ENCODE peak calls at places on chromosomes 13 and 19, in eight cellular contexts. T, W, H, M, P, Y, X and Z are unnamed samples.

GRCh38 chr13:44474122-44474910 is 100.7 kb downstream of the SERP2 start:
- DNase-seq in W (no peak), M (no peak), P (peak), Y (peak), H (no peak), T (no peak), X (no peak), Z (no peak)

GRCh38 chr13:78183737-78184136 is 265.1 kb upstream of the EDNRB start:
- DNase-seq in X (no peak), W (no peak), Y (no peak), P (peak), M (no peak), T (no peak), H (no peak), Z (no peak)

GRCh38 chr19:14368011-14368513 is 13.2 kb upstream of the ADGRE5 start:
- DNase-seq in W (no peak), M (no peak), T (no peak), X (no peak), H (no peak), Y (no peak), P (peak), Z (peak)

GRCh38 chr13:65057986-65058385 is 2172.2 kb downstream of the PCDH9 start:
- DNase-seq in X (no peak), T (no peak), Y (no peak), H (no peak), P (peak), W (no peak), M (no peak), Z (no peak)

GRCh38 chr19:48183356-48183755 is 12.9 kb downstream of the ZSWIM9 start:
- DNase-seq in T (no peak), M (no peak), W (no peak), P (no peak), H (no peak), X (no peak), Y (no peak), Z (no peak)

GRCh38 chr19:46624958-46625661 is at the start of gene PTGIR:
- DNase-seq in Y (no peak), X (no peak), T (no peak), P (peak), M (peak), W (no peak), H (no peak), Z (peak)

GRCh38 chr13:38514575-38514974 is 164.9 kb downstream of the UFM1 start:
- DNase-seq in M (no peak), P (no peak), W (no peak), X (no peak), T (no peak), H (no peak), Y (no peak), Z (no peak)

GRCh38 chr19:610801-611505 is 21.3 kb downstream of the HCN2 start:
- DNase-seq in T (peak), Y (peak), M (peak), P (peak), W (peak), X (no peak), H (no peak), Z (peak)

GRCh38 chr19:44912854-44913253 is 1.6 kb upstream of the APOC1 start:
- DNase-seq in W (peak), T (peak), X (no peak), M (no peak), Y (no peak), H (peak), P (peak), Z (no peak)

DNA sequence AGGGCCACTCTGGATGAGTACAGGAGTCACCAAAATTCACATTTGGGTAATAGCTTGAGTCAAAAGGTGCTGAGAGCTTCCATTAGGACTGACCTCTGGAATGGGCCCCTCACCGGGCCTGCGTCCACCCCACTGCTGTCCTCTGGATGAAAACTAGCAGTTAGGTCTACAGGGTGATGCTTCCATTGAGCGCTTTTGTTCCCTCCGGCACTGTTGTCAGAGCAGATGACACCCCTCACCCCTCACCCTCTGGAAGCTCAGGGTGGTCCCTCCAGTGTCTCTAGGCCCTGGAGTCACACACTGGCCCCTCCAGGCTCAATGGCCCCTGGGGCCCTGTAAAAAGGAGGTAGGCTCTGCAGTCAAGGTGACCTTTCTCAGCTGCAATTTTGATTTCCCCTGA is 187.8 kb upstream of the GPR12 start:
- DNase-seq in T (peak), Y (no peak), X (no peak), P (no peak), M (no peak), H (no peak), W (no peak), Z (no peak)
- TF ChIP-seq CTCF in T (no peak), Y (no peak), X (no peak), P (no peak), M (no peak), H (no peak), W (no peak), Z (no peak)

GRCh38 chr13:106786006-106786579 is 218.2 kb upstream of the ARGLU1 start:
- DNase-seq in T (no peak), H (no peak), W (no peak), X (no peak), M (no peak), P (no peak), Y (no peak), Z (no peak)
- TF ChIP-seq CTCF in T (no peak), H (no peak), W (no peak), X (no peak), M (no peak), P (no peak), Y (no peak), Z (no peak)

GRCh38 chr19:52665047-52665446 is 26.9 kb upstream of the ZNF83 start:
- DNase-seq in Y (no peak), T (no peak), H (no peak), W (no peak), M (no peak), P (no peak), X (no peak), Z (no peak)

GRCh38 chr19:52664461-52664860 is 26.3 kb upstream of the ZNF83 start:
- DNase-seq in X (no peak), T (no peak), M (peak), H (no peak), Y (no peak), W (no peak), P (no peak), Z (no peak)

GRCh38 chr19:52662631-52663030 is 24.5 kb upstream of the ZNF83 start:
- DNase-seq in T (no peak), M (no peak), Y (no peak), X (no peak), H (no peak), W (no peak), P (no peak), Z (no peak)

GRCh38 chr19:52667972-52668371 is 29.8 kb upstream of the ZNF83 start:
- DNase-seq in Y (no peak), W (no peak), M (no peak), H (no peak), X (no peak), P (no peak), T (no peak), Z (no peak)

GRCh38 chr19:52665529-52665928 is 27.4 kb upstream of the ZNF83 start:
- DNase-seq in W (no peak), M (no peak), H (no peak), T (no peak), Y (no peak), X (no peak), P (no peak), Z (no peak)
- TF ChIP-seq CTCF in W (no peak), M (no peak), H (no peak), T (no peak), Y (no peak), X (no peak), P (no peak), Z (no peak)

DNA sequence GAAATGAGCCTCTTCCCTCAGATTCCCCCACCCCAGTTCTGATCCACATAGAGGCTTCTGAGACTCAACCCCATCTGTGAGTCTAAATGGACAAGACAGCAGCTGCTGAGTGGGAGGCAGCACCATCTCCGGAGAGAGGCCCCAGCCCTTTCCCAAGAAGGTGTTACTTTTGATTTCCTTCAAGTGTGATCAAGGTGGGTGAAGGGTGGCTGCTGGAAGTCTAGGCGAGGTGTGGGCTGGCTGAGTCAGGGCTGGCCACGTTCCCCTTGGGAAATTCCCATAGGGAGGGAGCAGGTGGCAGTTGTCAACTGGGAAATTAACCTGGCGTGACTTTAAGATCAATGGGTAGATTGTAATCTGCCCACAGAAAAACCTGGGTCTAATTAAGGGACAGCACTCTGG is 148.0 kb downstream of the FOXO1 start:
- DNase-seq in M (no peak), W (no peak), P (no peak), H (no peak), X (no peak), Y (no peak), T (no peak), Z (peak)
- TF ChIP-seq CTCF in M (no peak), W (no peak), P (no peak), H (no peak), X (no peak), Y (no peak), T (no peak), Z (no peak)

GRCh38 chr13:45879666-45880065 is 28.1 kb upstream of the SIAH3 start:
- DNase-seq in P (no peak), H (no peak), W (peak), X (no peak), M (no peak), T (no peak), Y (peak), Z (no peak)
- TF ChIP-seq CTCF in P (no peak), H (no peak), W (peak), X (no peak), M (peak), T (no peak), Y (no peak), Z (no peak)

GRCh38 chr13:19836472-19836871 is 27.0 kb downstream of the ZMYM5 start:
- DNase-seq in W (no peak), H (no peak), P (peak), Y (no peak), X (no peak), T (no peak), M (no peak), Z (no peak)
- TF ChIP-seq CTCF in W (no peak), H (no peak), P (no peak), Y (no peak), X (no peak), T (no peak), M (no peak), Z (no peak)